ENCODE peak calls at places on chromosomes 7 and 10, in seven cellular contexts. V is AG04449; Q is CD8-positive, alpha-beta T cell; O is GM12878; U is suprapubic skin; Z is heart left ventricle; M is HFF-Myc. E is an unnamed sample.

GRCh38 chr10:58578366-58578765 is 65.7 kb downstream of the BICC1 start:
- DNase-seq in V (no peak), Q (no peak), O (no peak), U (no peak), Z (no peak), M (no peak), E (no peak)

GRCh38 chr7:129550673-129551360 is 48.5 kb downstream of the SMKR1 start:
- DNase-seq in V (no peak), Q (no peak), O (no peak), U (no peak), Z (no peak), M (peak; percentile 98), E (peak; percentile 60)

GRCh38 chr10:127977368-127978009 is 70.6 kb downstream of the PTPRE start:
- DNase-seq in V (no peak), Q (no peak), O (no peak), U (peak; percentile 76), Z (peak; percentile 89), M (peak; percentile 10), E (no peak)

GRCh38 chr7:155349601-155350331 is 52.1 kb downstream of the INSIG1 start:
- DNase-seq in V (no peak), Q (no peak), O (no peak), U (peak; percentile 49), Z (no peak), M (no peak), E (no peak)

GRCh38 chr7:24902276-24902675 is 77.7 kb downstream of the OSBPL3 start:
- DNase-seq in V (peak; percentile 31), Q (no peak), O (no peak), U (no peak), Z (no peak), M (no peak), E (peak; percentile 57)

GRCh38 chr10:30115391-30116253 is 56.2 kb upstream of the JCAD start:
- DNase-seq in V (no peak), Q (no peak), O (no peak), U (no peak), Z (no peak), M (no peak), E (no peak)

GRCh38 chr10:93150289-93150688 is 76.6 kb downstream of the CYP26A1 start:
- DNase-seq in V (no peak), Q (no peak), O (no peak), U (no peak), Z (no peak), M (no peak), E (peak; percentile 17)

GRCh38 chr10:62303922-62304321 is 35.3 kb upstream of the RTKN2 start:
- DNase-seq in V (no peak), Q (no peak), O (no peak), U (no peak), Z (no peak), M (no peak), E (no peak)

GRCh38 chr7:129591868-129592267 is 19.7 kb upstream of the NRF1 start:
- DNase-seq in V (no peak), Q (no peak), O (no peak), U (no peak), Z (no peak), M (no peak), E (no peak)

GRCh38 chr7:94129443-94130140 is 125.4 kb upstream of the BET1 start:
- DNase-seq in V (peak; percentile 72), Q (no peak), O (no peak), U (no peak), Z (no peak), M (peak; percentile 71), E (peak; percentile 66)

GRCh38 chr7:22138106-22138505 is 192.4 kb upstream of the CDCA7L start:
- DNase-seq in V (no peak), Q (no peak), O (no peak), U (no peak), Z (no peak), M (no peak), E (no peak)

DNA sequence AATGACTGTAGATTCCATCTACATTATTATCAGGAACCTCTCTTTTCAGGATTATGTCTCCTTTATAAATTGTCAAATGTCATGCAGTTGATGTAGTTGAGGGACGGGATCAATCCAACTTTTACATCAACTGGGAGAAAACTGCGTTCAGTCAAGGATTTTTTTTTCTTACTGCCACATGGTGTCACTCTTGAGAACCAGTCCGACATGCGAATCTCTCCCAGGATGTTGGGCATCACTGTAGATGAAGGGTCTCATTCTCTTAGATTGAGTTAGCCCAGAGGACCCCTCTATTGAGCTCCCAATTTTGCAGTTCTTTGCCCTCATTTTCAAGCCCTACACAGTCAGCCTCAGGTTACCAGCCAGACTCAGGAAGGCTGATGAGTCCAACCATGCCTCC is 120.3 kb upstream of the PTPRZ1 start:
- DNase-seq in V (no peak), Q (no peak), O (no peak), U (no peak), Z (no peak), M (no peak), E (no peak)
- TF ChIP-seq CTCF in V (peak; percentile 34), Q (no peak), O (peak; percentile 26), U (no peak), Z (no peak), M (peak; percentile 35), E (peak; percentile 64)

GRCh38 chr7:44977956-44978355 is 859 bp downstream of the MYO1G start:
- DNase-seq in V (no peak), Q (no peak), O (no peak), U (peak; percentile 44), Z (no peak), M (no peak), E (no peak)

GRCh38 chr7:44978511-44979366 is at the start of gene MYO1G:
- DNase-seq in V (no peak), Q (peak; percentile 86), O (peak; percentile 88), U (peak; percentile 72), Z (peak; percentile 44), M (no peak), E (no peak)

GRCh38 chr7:44980393-44981034 is 1.7 kb upstream of the MYO1G start:
- DNase-seq in V (no peak), Q (no peak), O (peak; percentile 97), U (peak; percentile 65), Z (peak; percentile 37), M (no peak), E (no peak)

GRCh38 chr7:44981035-44981706 is 2.4 kb upstream of the MYO1G start:
- DNase-seq in V (no peak), Q (no peak), O (no peak), U (peak; percentile 47), Z (no peak), M (no peak), E (no peak)

DNA sequence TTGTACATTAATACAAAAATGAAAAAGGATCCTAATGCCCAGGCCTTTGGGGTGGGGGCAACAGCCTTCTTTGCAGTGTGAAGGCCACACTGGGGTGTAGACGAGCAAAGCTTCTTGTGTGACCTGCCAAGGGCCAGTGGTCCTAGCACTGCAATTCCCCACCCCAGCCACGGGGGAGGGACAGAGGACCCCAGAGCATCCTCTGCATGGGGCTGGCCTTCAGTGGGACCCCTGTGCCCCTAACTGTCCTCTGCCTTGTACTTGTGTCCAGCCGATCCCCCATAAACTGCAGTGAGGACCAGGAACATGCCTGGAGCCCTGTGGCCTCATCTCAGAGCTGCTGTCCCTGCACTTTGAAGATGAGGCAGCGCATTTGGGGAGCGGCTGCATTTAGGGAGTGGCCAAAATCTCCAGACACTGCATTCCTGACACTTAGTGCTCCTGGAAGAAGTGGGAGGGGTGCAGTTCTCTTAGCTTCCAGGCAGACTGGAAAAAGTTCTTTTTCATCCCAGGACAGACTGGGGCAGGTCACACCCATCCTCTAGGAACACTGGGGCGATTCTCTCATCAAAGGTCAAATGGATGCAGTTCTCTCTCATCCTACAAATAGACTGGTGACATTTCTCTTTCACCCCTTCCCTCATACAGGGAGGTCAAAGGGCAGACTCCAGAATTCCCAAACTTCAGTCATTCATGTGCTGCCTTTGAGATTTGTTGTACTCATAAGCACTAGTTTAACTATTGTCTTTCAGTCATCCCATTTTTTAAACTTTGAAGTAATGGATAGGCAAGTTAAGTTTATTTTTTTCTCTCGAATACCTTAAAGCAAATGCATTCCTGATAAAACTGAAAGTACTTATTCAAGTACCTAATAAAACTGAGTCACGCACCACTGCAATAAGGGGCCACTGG is 922 bp upstream of the MYO1G start:
- DNase-seq in V (no peak), Q (no peak), O (no peak), U (peak; percentile 53), Z (no peak), M (no peak), E (no peak)
- TF ChIP-seq CTCF in V (no peak), Q (no peak), O (peak; percentile 48), U (no peak), Z (no peak), M (no peak), E (no peak)

GRCh38 chr10:28738200-28738599 is 60.9 kb downstream of the BAMBI start:
- DNase-seq in V (no peak), Q (no peak), O (no peak), U (no peak), Z (no peak), M (no peak), E (no peak)
- TF ChIP-seq CTCF in V (no peak), Q (no peak), O (peak; percentile 3), U (no peak), Z (no peak), M (peak; percentile 23), E (peak; percentile 56)

DNA sequence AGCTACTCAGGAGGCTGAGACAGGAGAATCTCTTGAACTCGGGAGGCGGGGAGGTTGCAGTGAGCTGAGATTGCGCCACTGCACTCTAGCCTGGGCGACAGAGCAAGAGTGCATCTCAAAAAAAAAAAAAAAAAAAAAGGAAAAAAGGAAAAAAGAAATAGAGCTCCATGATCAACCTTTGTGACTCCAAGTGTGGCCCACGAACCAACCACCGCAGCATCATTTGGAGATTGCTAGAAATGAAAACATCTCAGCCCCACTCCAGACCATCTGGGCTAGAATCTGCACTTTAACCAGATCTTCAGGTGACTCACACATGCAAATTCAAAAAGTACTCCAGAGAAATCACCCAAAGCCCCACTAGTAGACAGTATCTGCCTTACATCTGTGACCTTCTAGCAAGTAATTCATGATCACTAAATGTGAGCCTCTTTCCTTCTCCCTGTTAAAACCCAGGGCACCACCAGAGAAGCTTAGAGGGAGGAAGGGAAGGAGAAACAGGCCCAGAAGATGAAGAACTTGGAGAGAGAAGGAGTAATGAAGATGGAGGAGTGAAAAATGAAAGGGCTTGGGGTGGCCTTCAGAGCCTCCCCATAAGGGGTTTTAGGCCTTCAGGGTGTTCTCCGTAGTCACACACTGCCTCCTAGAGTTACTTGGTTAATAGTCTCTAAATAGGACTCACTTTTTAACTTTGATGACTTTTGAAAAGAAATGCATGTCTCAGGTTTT is 94.1 kb downstream of the SLC37A3 start:
- DNase-seq in V (no peak), Q (peak; percentile 11), O (peak; percentile 11), U (no peak), Z (no peak), M (peak; percentile 12), E (no peak)
- TF ChIP-seq CTCF in V (no peak), Q (peak; percentile 60), O (peak; percentile 33), U (no peak), Z (peak; percentile 49), M (peak; percentile 24), E (peak; percentile 36)

GRCh38 chr10:103926722-103927319 is 8.8 kb upstream of the STN1 start:
- DNase-seq in V (no peak), Q (no peak), O (no peak), U (no peak), Z (no peak), M (no peak), E (no peak)
- TF ChIP-seq CTCF in V (no peak), Q (no peak), O (peak; percentile 12), U (no peak), Z (no peak), M (no peak), E (peak; percentile 24)

GRCh38 chr7:2558620-2559282 is at the start of gene IQCE:
- DNase-seq in V (no peak), Q (peak; percentile 89), O (peak; percentile 33), U (peak; percentile 95), Z (peak; percentile 97), M (peak; percentile 45), E (peak; percentile 79)
- TF ChIP-seq CTCF in V (no peak), Q (no peak), O (no peak), U (no peak), Z (no peak), M (no peak), E (no peak)